ENCODE peak calls at places on chromosomes 4 and X, in five cellular contexts. U, J, S, E and R are unnamed samples.

GRCh38 chrX:55908685-55909212 is 191.2 kb downstream of the RRAGB start:
- DNase-seq in E (peak), S (peak), J (peak), U (no peak), R (peak)

GRCh38 chr4:107600456-107600855 is 119.6 kb downstream of the PAPSS1 start:
- DNase-seq in U (no peak), S (no peak), E (peak), J (no peak), R (no peak)

GRCh38 chrX:51802917-51803688 is 59.9 kb downstream of the GSPT2 start:
- DNase-seq in E (peak), U (peak), J (peak), S (peak), R (peak)

GRCh38 chr4:2353222-2354107 is 65.0 kb downstream of the ZFYVE28 start:
- DNase-seq in E (no peak), S (no peak), U (no peak), J (no peak), R (no peak)

GRCh38 chr4:89913623-89914022 is 19.0 kb downstream of the MMRN1 start:
- DNase-seq in J (no peak), S (no peak), E (no peak), U (no peak), R (no peak)

GRCh38 chrX:100745806-100746537 is 14.1 kb upstream of the SYTL4 start:
- DNase-seq in J (no peak), U (no peak), S (no peak), E (no peak), R (no peak)

GRCh38 chrX:49257846-49258748 is 6.4 kb downstream of the FOXP3 start:
- DNase-seq in U (no peak), J (no peak), S (no peak), E (no peak), R (peak)

GRCh38 chr4:55947254-55947882 is 1.4 kb upstream of the CEP135 start:
- DNase-seq in S (peak), E (peak), J (no peak), U (no peak), R (peak)

GRCh38 chr4:171966356-171966755 is 153.2 kb downstream of the GALNTL6 start:
- DNase-seq in U (no peak), J (no peak), S (no peak), E (no peak), R (no peak)

GRCh38 chr4:163109967-163110366 is 56.7 kb downstream of the NAF1 start:
- DNase-seq in E (no peak), J (no peak), S (no peak), U (no peak), R (no peak)

GRCh38 chr4:105092356-105092755 is 54.3 kb upstream of the TET2 start:
- DNase-seq in U (no peak), J (no peak), S (no peak), E (peak), R (no peak)